ENCODE peak calls at places on chromosomes 7 and 10, in six cellular contexts. One of them, this sample, is unnamed.
A peak's percentile ranks its signal among the peaks of the same experiment; 100 is the strongest.

GRCh38 chr7:104541897-104542296 is 213.5 kb downstream of the LHFPL3 start:
- DNase-seq in CD8-positive, alpha-beta memory T cell: no peak
- DNase-seq in colonic mucosa: no peak
- DNase-seq in fibroblast of lung: no peak
- DNase-seq in kidney epithelial cell: no peak
- DNase-seq in psoas muscle: no peak
- DNase-seq in this sample: no peak

GRCh38 chr7:22445871-22446270 is 54.1 kb downstream of the STEAP1B start:
- DNase-seq in CD8-positive, alpha-beta memory T cell: no peak
- DNase-seq in colonic mucosa: no peak
- DNase-seq in fibroblast of lung: no peak
- DNase-seq in kidney epithelial cell: no peak
- DNase-seq in psoas muscle: no peak
- DNase-seq in this sample: no peak

GRCh38 chr10:102229810-102230263 is 3.7 kb downstream of the ELOVL3 start:
- DNase-seq in CD8-positive, alpha-beta memory T cell: peak; percentile 83
- DNase-seq in colonic mucosa: peak; percentile 88
- DNase-seq in fibroblast of lung: peak; percentile 72
- DNase-seq in kidney epithelial cell: no peak
- DNase-seq in psoas muscle: peak; percentile 92
- DNase-seq in this sample: peak; percentile 91

GRCh38 chr7:85851571-85852193 is 664.8 kb upstream of the SEMA3D start:
- DNase-seq in CD8-positive, alpha-beta memory T cell: no peak
- DNase-seq in colonic mucosa: no peak
- DNase-seq in fibroblast of lung: peak; percentile 84
- DNase-seq in kidney epithelial cell: peak; percentile 29
- DNase-seq in psoas muscle: no peak
- DNase-seq in this sample: no peak

GRCh38 chr10:110067960-110068770 is 60.4 kb downstream of the ADD3 start:
- DNase-seq in CD8-positive, alpha-beta memory T cell: peak; percentile 55
- DNase-seq in colonic mucosa: peak; percentile 35
- DNase-seq in fibroblast of lung: peak; percentile 45
- DNase-seq in kidney epithelial cell: no peak
- DNase-seq in psoas muscle: no peak
- DNase-seq in this sample: no peak

GRCh38 chr10:7306147-7306546 is 104.7 kb downstream of the SFMBT2 start:
- DNase-seq in CD8-positive, alpha-beta memory T cell: no peak
- DNase-seq in colonic mucosa: no peak
- DNase-seq in fibroblast of lung: peak; percentile 70
- DNase-seq in kidney epithelial cell: no peak
- DNase-seq in psoas muscle: no peak
- DNase-seq in this sample: no peak

GRCh38 chr10:100969175-100970075 is at the start of gene SEMA4G:
- DNase-seq in CD8-positive, alpha-beta memory T cell: peak; percentile 47
- DNase-seq in colonic mucosa: peak; percentile 62
- DNase-seq in fibroblast of lung: peak; percentile 24
- DNase-seq in kidney epithelial cell: no peak
- DNase-seq in psoas muscle: peak; percentile 69
- DNase-seq in this sample: peak; percentile 60

GRCh38 chr7:123745437-123745836 is 3.4 kb downstream of the WASL start:
- DNase-seq in CD8-positive, alpha-beta memory T cell: no peak
- DNase-seq in colonic mucosa: no peak
- DNase-seq in fibroblast of lung: no peak
- DNase-seq in kidney epithelial cell: no peak
- DNase-seq in psoas muscle: no peak
- DNase-seq in this sample: no peak

GRCh38 chr7:135991322-135991721 is 14.2 kb upstream of the MTPN start:
- DNase-seq in CD8-positive, alpha-beta memory T cell: no peak
- DNase-seq in colonic mucosa: no peak
- DNase-seq in fibroblast of lung: no peak
- DNase-seq in kidney epithelial cell: no peak
- DNase-seq in psoas muscle: no peak
- DNase-seq in this sample: no peak

GRCh38 chr10:21479553-21480315 is 45.7 kb downstream of the SKIDA1 start:
- DNase-seq in CD8-positive, alpha-beta memory T cell: no peak
- DNase-seq in colonic mucosa: no peak
- DNase-seq in fibroblast of lung: peak; percentile 18
- DNase-seq in kidney epithelial cell: no peak
- DNase-seq in psoas muscle: no peak
- DNase-seq in this sample: no peak

GRCh38 chr10:74738985-74739567 is 87.3 kb upstream of the KAT6B start:
- DNase-seq in CD8-positive, alpha-beta memory T cell: peak; percentile 31
- DNase-seq in colonic mucosa: peak; percentile 22
- DNase-seq in fibroblast of lung: peak; percentile 21
- DNase-seq in kidney epithelial cell: no peak
- DNase-seq in psoas muscle: no peak
- DNase-seq in this sample: no peak

GRCh38 chr10:47408606-47409005 is 24.5 kb upstream of the ZNF488 start:
- DNase-seq in CD8-positive, alpha-beta memory T cell: no peak
- DNase-seq in colonic mucosa: no peak
- DNase-seq in fibroblast of lung: no peak
- DNase-seq in kidney epithelial cell: no peak
- DNase-seq in psoas muscle: no peak
- DNase-seq in this sample: no peak

GRCh38 chr7:68684246-68684850 is 913.9 kb upstream of the AUTS2 start:
- DNase-seq in CD8-positive, alpha-beta memory T cell: no peak
- DNase-seq in colonic mucosa: no peak
- DNase-seq in fibroblast of lung: no peak
- DNase-seq in kidney epithelial cell: no peak
- DNase-seq in psoas muscle: no peak
- DNase-seq in this sample: no peak

GRCh38 chr10:13491747-13492360 is 37.0 kb downstream of the BEND7 start:
- DNase-seq in CD8-positive, alpha-beta memory T cell: no peak
- DNase-seq in colonic mucosa: no peak
- DNase-seq in fibroblast of lung: no peak
- DNase-seq in kidney epithelial cell: no peak
- DNase-seq in psoas muscle: no peak
- DNase-seq in this sample: no peak

GRCh38 chr10:58178811-58179210 is 88.9 kb downstream of the IPMK start:
- DNase-seq in CD8-positive, alpha-beta memory T cell: no peak
- DNase-seq in colonic mucosa: no peak
- DNase-seq in fibroblast of lung: peak; percentile 31
- DNase-seq in kidney epithelial cell: no peak
- DNase-seq in psoas muscle: no peak
- DNase-seq in this sample: no peak

GRCh38 chr7:7176421-7177043 is 5.8 kb upstream of the C1GALT1 start:
- DNase-seq in CD8-positive, alpha-beta memory T cell: no peak
- DNase-seq in colonic mucosa: no peak
- DNase-seq in fibroblast of lung: peak; percentile 86
- DNase-seq in kidney epithelial cell: peak; percentile 90
- DNase-seq in psoas muscle: no peak
- DNase-seq in this sample: no peak

GRCh38 chr10:17647316-17647715 is 3.4 kb downstream of the STAM start:
- DNase-seq in CD8-positive, alpha-beta memory T cell: no peak
- DNase-seq in colonic mucosa: no peak
- DNase-seq in fibroblast of lung: no peak
- DNase-seq in kidney epithelial cell: no peak
- DNase-seq in psoas muscle: no peak
- DNase-seq in this sample: no peak

GRCh38 chr7:152869677-152870051 is 110.1 kb downstream of the ACTR3B start:
- DNase-seq in CD8-positive, alpha-beta memory T cell: no peak
- DNase-seq in colonic mucosa: no peak
- DNase-seq in fibroblast of lung: no peak
- DNase-seq in kidney epithelial cell: no peak
- DNase-seq in psoas muscle: no peak
- DNase-seq in this sample: no peak

GRCh38 chr7:16810573-16810972 is 5.8 kb upstream of the AGR2 start:
- DNase-seq in CD8-positive, alpha-beta memory T cell: no peak
- DNase-seq in colonic mucosa: no peak
- DNase-seq in fibroblast of lung: no peak
- DNase-seq in kidney epithelial cell: no peak
- DNase-seq in psoas muscle: no peak
- DNase-seq in this sample: no peak

GRCh38 chr10:124416733-124417132 is 2.0 kb downstream of the OAT start:
- DNase-seq in CD8-positive, alpha-beta memory T cell: no peak
- DNase-seq in colonic mucosa: no peak
- DNase-seq in fibroblast of lung: peak; percentile 73
- DNase-seq in kidney epithelial cell: no peak
- DNase-seq in psoas muscle: no peak
- DNase-seq in this sample: no peak

GRCh38 chr10:17041626-17042520 is 87.7 kb downstream of the CUBN start:
- DNase-seq in CD8-positive, alpha-beta memory T cell: no peak
- DNase-seq in colonic mucosa: no peak
- DNase-seq in fibroblast of lung: no peak
- DNase-seq in kidney epithelial cell: no peak
- DNase-seq in psoas muscle: no peak
- DNase-seq in this sample: no peak

GRCh38 chr7:2941201-2941859 is 97.2 kb upstream of the GNA12 start:
- DNase-seq in CD8-positive, alpha-beta memory T cell: no peak
- DNase-seq in colonic mucosa: no peak
- DNase-seq in fibroblast of lung: no peak
- DNase-seq in kidney epithelial cell: no peak
- DNase-seq in psoas muscle: no peak
- DNase-seq in this sample: no peak

GRCh38 chr10:129418826-129419225 is 48.2 kb upstream of the MGMT start:
- DNase-seq in CD8-positive, alpha-beta memory T cell: no peak
- DNase-seq in colonic mucosa: no peak
- DNase-seq in fibroblast of lung: no peak
- DNase-seq in kidney epithelial cell: no peak
- DNase-seq in psoas muscle: no peak
- DNase-seq in this sample: no peak

GRCh38 chr7:83410989-83411591 is 237.8 kb downstream of the SEMA3E start:
- DNase-seq in CD8-positive, alpha-beta memory T cell: no peak
- DNase-seq in colonic mucosa: no peak
- DNase-seq in fibroblast of lung: peak; percentile 77
- DNase-seq in kidney epithelial cell: no peak
- DNase-seq in psoas muscle: no peak
- DNase-seq in this sample: no peak

GRCh38 chr7:20132596-20132995 is 84.6 kb downstream of the MACC1 start:
- DNase-seq in CD8-positive, alpha-beta memory T cell: no peak
- DNase-seq in colonic mucosa: no peak
- DNase-seq in fibroblast of lung: no peak
- DNase-seq in kidney epithelial cell: no peak
- DNase-seq in psoas muscle: no peak
- DNase-seq in this sample: no peak

GRCh38 chr10:79273603-79274002 is 73.7 kb upstream of the PPIF start:
- DNase-seq in CD8-positive, alpha-beta memory T cell: no peak
- DNase-seq in colonic mucosa: no peak
- DNase-seq in fibroblast of lung: peak; percentile 35
- DNase-seq in kidney epithelial cell: no peak
- DNase-seq in psoas muscle: peak; percentile 69
- DNase-seq in this sample: no peak

GRCh38 chr10:79275431-79275851 is 71.8 kb upstream of the PPIF start:
- DNase-seq in CD8-positive, alpha-beta memory T cell: no peak
- DNase-seq in colonic mucosa: no peak
- DNase-seq in fibroblast of lung: no peak
- DNase-seq in kidney epithelial cell: no peak
- DNase-seq in psoas muscle: peak; percentile 79
- DNase-seq in this sample: no peak

GRCh38 chr10:79275105-79275430 is 72.2 kb upstream of the PPIF start:
- DNase-seq in CD8-positive, alpha-beta memory T cell: no peak
- DNase-seq in colonic mucosa: no peak
- DNase-seq in fibroblast of lung: no peak
- DNase-seq in kidney epithelial cell: no peak
- DNase-seq in psoas muscle: no peak
- DNase-seq in this sample: no peak

GRCh38 chr10:79272353-79272752 is 74.9 kb upstream of the PPIF start:
- DNase-seq in CD8-positive, alpha-beta memory T cell: no peak
- DNase-seq in colonic mucosa: no peak
- DNase-seq in fibroblast of lung: no peak
- DNase-seq in kidney epithelial cell: no peak
- DNase-seq in psoas muscle: no peak
- DNase-seq in this sample: no peak

GRCh38 chr10:79274279-79275104 is 72.8 kb upstream of the PPIF start:
- DNase-seq in CD8-positive, alpha-beta memory T cell: no peak
- DNase-seq in colonic mucosa: peak; percentile 64
- DNase-seq in fibroblast of lung: peak; percentile 61
- DNase-seq in kidney epithelial cell: no peak
- DNase-seq in psoas muscle: peak; percentile 93
- DNase-seq in this sample: peak; percentile 84
- H3K36me3 ChIP-seq in CD8-positive, alpha-beta memory T cell: no peaks in the 10 kb centered on the region
- H3K36me3 ChIP-seq in colonic mucosa: peaks cover 8% of the 10 kb centered on the region
- H3K36me3 ChIP-seq in fibroblast of lung: peaks cover 18% of the 10 kb centered on the region
- H3K36me3 ChIP-seq in kidney epithelial cell: peaks cover 3% of the 10 kb centered on the region
- H3K36me3 ChIP-seq in psoas muscle: no peaks in the 10 kb centered on the region
- H3K36me3 ChIP-seq in this sample: peaks cover 21% of the 10 kb centered on the region

GRCh38 chr7:55893940-55894339 is 6.7 kb downstream of the ZNF713 start:
- DNase-seq in CD8-positive, alpha-beta memory T cell: no peak
- DNase-seq in colonic mucosa: no peak
- DNase-seq in fibroblast of lung: no peak
- DNase-seq in kidney epithelial cell: no peak
- DNase-seq in psoas muscle: no peak
- DNase-seq in this sample: no peak

GRCh38 chr7:55903985-55904759 is 16.9 kb downstream of the ZNF713 start:
- DNase-seq in CD8-positive, alpha-beta memory T cell: no peak
- DNase-seq in colonic mucosa: no peak
- DNase-seq in fibroblast of lung: no peak
- DNase-seq in kidney epithelial cell: no peak
- DNase-seq in psoas muscle: no peak
- DNase-seq in this sample: no peak

GRCh38 chr7:55895021-55895420 is 7.8 kb downstream of the ZNF713 start:
- DNase-seq in CD8-positive, alpha-beta memory T cell: no peak
- DNase-seq in colonic mucosa: no peak
- DNase-seq in fibroblast of lung: no peak
- DNase-seq in kidney epithelial cell: no peak
- DNase-seq in psoas muscle: no peak
- DNase-seq in this sample: no peak

GRCh38 chr7:55898287-55898686 is 11.0 kb downstream of the ZNF713 start:
- DNase-seq in CD8-positive, alpha-beta memory T cell: no peak
- DNase-seq in colonic mucosa: no peak
- DNase-seq in fibroblast of lung: no peak
- DNase-seq in kidney epithelial cell: no peak
- DNase-seq in psoas muscle: no peak
- DNase-seq in this sample: no peak
- H3K36me3 ChIP-seq in CD8-positive, alpha-beta memory T cell: no peaks in the 10 kb centered on the region
- H3K36me3 ChIP-seq in colonic mucosa: no peaks in the 10 kb centered on the region
- H3K36me3 ChIP-seq in fibroblast of lung: no peaks in the 10 kb centered on the region
- H3K36me3 ChIP-seq in kidney epithelial cell: no peaks in the 10 kb centered on the region
- H3K36me3 ChIP-seq in psoas muscle: no peaks in the 10 kb centered on the region
- H3K36me3 ChIP-seq in this sample: peaks cover 3% of the 10 kb centered on the region

GRCh38 chr7:5584821-5585220 is 161.2 kb upstream of the TNRC18 start:
- DNase-seq in CD8-positive, alpha-beta memory T cell: no peak
- DNase-seq in colonic mucosa: no peak
- DNase-seq in fibroblast of lung: no peak
- DNase-seq in kidney epithelial cell: no peak
- DNase-seq in psoas muscle: no peak
- DNase-seq in this sample: no peak
- H3K36me3 ChIP-seq in CD8-positive, alpha-beta memory T cell: no peaks in the 10 kb centered on the region
- H3K36me3 ChIP-seq in colonic mucosa: no peaks in the 10 kb centered on the region
- H3K36me3 ChIP-seq in fibroblast of lung: no peaks in the 10 kb centered on the region
- H3K36me3 ChIP-seq in kidney epithelial cell: no peaks in the 10 kb centered on the region
- H3K36me3 ChIP-seq in psoas muscle: no peaks in the 10 kb centered on the region
- H3K36me3 ChIP-seq in this sample: no peaks in the 10 kb centered on the region

GRCh38 chr7:75565129-75565528 is 73.0 kb downstream of the SPDYE5 start:
- DNase-seq in CD8-positive, alpha-beta memory T cell: no peak
- DNase-seq in colonic mucosa: no peak
- DNase-seq in fibroblast of lung: peak; percentile 74
- DNase-seq in kidney epithelial cell: peak; percentile 89
- DNase-seq in psoas muscle: no peak
- DNase-seq in this sample: no peak

GRCh38 chr7:75567948-75568595 is 76.0 kb downstream of the SPDYE5 start:
- DNase-seq in CD8-positive, alpha-beta memory T cell: no peak
- DNase-seq in colonic mucosa: no peak
- DNase-seq in fibroblast of lung: no peak
- DNase-seq in kidney epithelial cell: no peak
- DNase-seq in psoas muscle: peak; percentile 21
- DNase-seq in this sample: no peak

GRCh38 chr7:75559355-75559986 is 67.4 kb downstream of the SPDYE5 start:
- DNase-seq in CD8-positive, alpha-beta memory T cell: no peak
- DNase-seq in colonic mucosa: no peak
- DNase-seq in fibroblast of lung: no peak
- DNase-seq in kidney epithelial cell: peak; percentile 85
- DNase-seq in psoas muscle: peak; percentile 47
- DNase-seq in this sample: no peak

GRCh38 chr7:75563171-75563570 is 71.1 kb downstream of the SPDYE5 start:
- DNase-seq in CD8-positive, alpha-beta memory T cell: no peak
- DNase-seq in colonic mucosa: no peak
- DNase-seq in fibroblast of lung: no peak
- DNase-seq in kidney epithelial cell: no peak
- DNase-seq in psoas muscle: peak; percentile 10
- DNase-seq in this sample: no peak
- H3K36me3 ChIP-seq in CD8-positive, alpha-beta memory T cell: no peaks in the 10 kb centered on the region
- H3K36me3 ChIP-seq in colonic mucosa: no peaks in the 10 kb centered on the region
- H3K36me3 ChIP-seq in fibroblast of lung: peaks cover 4% of the 10 kb centered on the region
- H3K36me3 ChIP-seq in kidney epithelial cell: no peaks in the 10 kb centered on the region
- H3K36me3 ChIP-seq in psoas muscle: peaks cover 4% of the 10 kb centered on the region
- H3K36me3 ChIP-seq in this sample: peaks cover 100% of the 10 kb centered on the region